ENCODE peak calls at places on chromosome 5, in ten cellular contexts. Z, Q, P, B, V, K, G, J, W and H are unnamed samples.
A peak's percentile ranks its signal among the peaks of the same experiment; 100 is the strongest.

GRCh38 chr5:172362755-172363154 is 79.2 kb upstream of the UBTD2 start:
- DNase-seq in P (no peak), K (no peak), B (no peak), Z (no peak), G (no peak), J (no peak), Q (no peak), W (no peak), V (no peak), H (no peak)

GRCh38 chr5:176440932-176441706 is 7.1 kb upstream of the FAF2 start:
- DNase-seq in Z (no peak), V (no peak), Q (no peak), G (no peak), P (no peak), W (no peak), B (no peak), J (no peak), K (no peak), H (no peak)

GRCh38 chr5:14261237-14261636 is 118.1 kb downstream of the TRIO start:
- DNase-seq in W (no peak), K (no peak), J (no peak), G (no peak), V (no peak), P (no peak), Q (no peak), B (no peak), Z (no peak), H (no peak)

GRCh38 chr5:122429545-122430327 is 117.7 kb downstream of the SNCAIP start:
- DNase-seq in P (no peak), Z (no peak), Q (no peak), G (no peak), K (no peak), W (no peak), B (no peak), J (no peak), V (no peak), H (no peak)

GRCh38 chr5:178193251-178193809 is 6.2 kb upstream of the GMCL2 start:
- DNase-seq in J (no peak), V (no peak), Z (no peak), K (no peak), G (no peak), P (no peak), B (no peak), W (no peak), Q (no peak), H (no peak)

GRCh38 chr5:157761690-157762611 is 18.4 kb downstream of the LSM11 start:
- DNase-seq in G (peak; percentile 24), V (no peak), P (no peak), J (peak; percentile 30), Q (no peak), K (no peak), B (peak; percentile 39), Z (peak; percentile 8), W (peak; percentile 72), H (no peak)

GRCh38 chr5:18764161-18764560 is 1129.9 kb downstream of the TAF11L14 start:
- DNase-seq in B (no peak), K (no peak), J (no peak), Z (no peak), P (no peak), Q (no peak), W (no peak), V (no peak), G (no peak), H (no peak)

GRCh38 chr5:30957591-30957990 is 235.9 kb upstream of the CDH6 start:
- DNase-seq in Q (no peak), P (no peak), Z (no peak), V (no peak), G (no peak), K (no peak), J (no peak), W (no peak), B (no peak), H (no peak)

GRCh38 chr5:123827811-123828210 is 315.8 kb downstream of the CSNK1G3 start:
- DNase-seq in Q (no peak), V (no peak), P (no peak), Z (no peak), K (no peak), B (no peak), G (no peak), W (no peak), J (no peak), H (no peak)

GRCh38 chr5:138960145-138960692 is 85.1 kb upstream of the LRRTM2 start:
- DNase-seq in B (no peak), K (no peak), G (no peak), W (no peak), V (no peak), P (no peak), Q (no peak), J (no peak), Z (no peak), H (no peak)

GRCh38 chr5:14809369-14810144 is 62.0 kb downstream of the ANKH start:
- DNase-seq in P (peak; percentile 72), B (peak; percentile 61), G (peak; percentile 67), J (no peak), Q (peak; percentile 34), V (peak; percentile 75), K (peak; percentile 37), W (peak; percentile 37), Z (peak; percentile 54), H (peak; percentile 69)

GRCh38 chr5:43190755-43191603 is 1.0 kb upstream of the NIM1K start:
- DNase-seq in B (no peak), P (no peak), J (no peak), V (no peak), G (no peak), Z (no peak), W (no peak), Q (no peak), K (no peak), H (no peak)

GRCh38 chr5:154312571-154312970 is 122.0 kb downstream of the GALNT10 start:
- DNase-seq in V (no peak), B (no peak), P (no peak), G (no peak), Q (no peak), Z (no peak), J (no peak), K (no peak), W (no peak), H (no peak)

GRCh38 chr5:38601133-38601842 is 44.8 kb upstream of the LIFR start:
- DNase-seq in P (peak; percentile 57), J (no peak), G (no peak), Z (no peak), V (no peak), Q (peak; percentile 15), K (no peak), B (no peak), W (no peak), H (peak; percentile 59)

DNA sequence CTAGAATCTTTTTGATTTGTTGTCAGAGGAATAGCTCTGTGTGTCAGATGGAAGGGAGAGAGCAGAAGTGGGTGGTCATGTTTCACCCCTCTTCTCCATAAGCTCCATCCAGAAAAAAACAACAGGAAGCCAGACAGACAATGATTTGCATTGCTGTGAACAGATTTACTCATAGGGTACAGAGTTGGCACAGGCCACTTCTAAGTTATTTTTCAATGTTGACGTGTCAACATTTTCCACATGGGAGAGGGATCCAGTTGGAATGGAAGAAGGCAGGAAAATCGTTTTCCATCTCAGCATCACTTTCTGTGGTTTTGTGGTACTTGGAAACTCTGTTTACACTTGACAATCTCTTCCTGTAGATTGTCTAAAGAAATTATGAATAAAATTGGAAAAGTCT is 86.7 kb downstream of the INSYN2B start:
- DNase-seq in W (no peak), Q (no peak), P (no peak), Z (no peak), V (no peak), G (no peak), J (no peak), B (no peak), K (no peak), H (no peak)
- H3K4me3 ChIP-seq in W (no peak overlapping the region), Q (no peak overlapping the region), P (no peak overlapping the region), Z (no peak overlapping the region), V (no peak overlapping the region), G (no peak overlapping the region), J (no peak overlapping the region), B (no peak overlapping the region), K (no peak overlapping the region), H (no peak overlapping the region)

GRCh38 chr5:6727231-6727630 is 14.0 kb downstream of the TENT4A start:
- DNase-seq in P (no peak), B (no peak), Z (no peak), V (no peak), G (no peak), K (no peak), W (no peak), J (no peak), Q (no peak), H (no peak)
- H3K27ac ChIP-seq in P (no peak overlapping the region), B (no peak overlapping the region), Z (no peak overlapping the region), V (no peak overlapping the region), G (no peak overlapping the region), K (no peak overlapping the region), W (no peak overlapping the region), J (no peak overlapping the region), Q (no peak overlapping the region), H (no peak overlapping the region)

DNA sequence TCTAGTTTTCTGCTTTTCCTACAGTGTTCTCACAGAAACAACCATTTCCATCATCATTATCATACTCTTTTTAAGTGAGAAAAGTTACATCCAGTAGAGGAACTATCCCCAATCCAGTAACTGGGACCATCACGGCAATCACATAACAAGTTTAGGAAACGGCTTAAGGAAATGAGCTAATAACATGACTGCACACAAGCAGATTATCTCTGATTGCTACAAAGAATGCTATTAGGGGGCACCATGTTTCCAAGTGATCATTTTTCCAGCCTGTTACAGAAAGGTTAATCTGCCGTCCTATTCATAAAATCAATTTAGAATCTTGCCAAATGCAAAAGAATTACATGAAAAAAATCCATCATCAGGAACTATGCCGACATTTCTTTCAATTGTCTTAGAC is 94.6 kb downstream of the EFNA5 start:
- DNase-seq in J (no peak), K (no peak), V (no peak), P (no peak), Z (no peak), W (no peak), B (no peak), Q (no peak), G (no peak), H (no peak)
- H3K4me3 ChIP-seq in J (no peak overlapping the region), K (no peak overlapping the region), V (no peak overlapping the region), P (no peak overlapping the region), Z (no peak overlapping the region), W (no peak overlapping the region), B (no peak overlapping the region), Q (no peak overlapping the region), G (no peak overlapping the region), H (no peak overlapping the region)

GRCh38 chr5:150519978-150520377 is 12.0 kb downstream of the NDST1 start:
- DNase-seq in Q (no peak), V (no peak), P (no peak), B (no peak), K (no peak), W (no peak), Z (no peak), G (no peak), J (no peak), H (no peak)

GRCh38 chr5:150519560-150519945 is 11.6 kb downstream of the NDST1 start:
- DNase-seq in V (no peak), W (no peak), B (no peak), G (no peak), J (no peak), K (no peak), Q (no peak), Z (no peak), P (no peak), H (no peak)

GRCh38 chr5:150515446-150515845 is 7.5 kb downstream of the NDST1 start:
- DNase-seq in P (peak; percentile 50), J (no peak), B (no peak), W (no peak), G (no peak), Q (no peak), V (no peak), K (no peak), Z (no peak), H (no peak)

GRCh38 chr5:150516011-150516410 is 8.1 kb downstream of the NDST1 start:
- DNase-seq in B (peak; percentile 85), G (no peak), W (no peak), K (no peak), Z (no peak), V (no peak), P (peak; percentile 79), Q (no peak), J (peak; percentile 71), H (peak; percentile 83)

GRCh38 chr5:150517272-150518152 is 9.6 kb downstream of the NDST1 start:
- DNase-seq in Q (peak; percentile 62), Z (peak; percentile 91), V (peak; percentile 88), P (peak; percentile 73), J (peak; percentile 96), B (peak; percentile 88), W (peak; percentile 93), K (no peak), G (no peak), H (peak; percentile 84)
- H3K27ac ChIP-seq in Q (peak overlapping the region; percentile 37), Z (peak overlapping the region; percentile 71), V (no peak overlapping the region), P (peak overlapping the region; percentile 41), J (peak overlapping the region; percentile 33), B (peak overlapping the region; percentile 84), W (peak overlapping the region; percentile 92), K (peak overlapping the region; percentile 78), G (no peak overlapping the region), H (peak overlapping the region; percentile 12)